ENCODE peak calls at places on chromosomes 7 and 10, in eight cellular contexts. D, M, G, U, A, Y, X and T are unnamed samples.

GRCh38 chr10:70679498-70679897 is 7.2 kb downstream of the ADAMTS14 start:
- DNase-seq in M (no peak), A (no peak), G (no peak), X (no peak), D (no peak), Y (peak; percentile 38), U (no peak), T (no peak)

GRCh38 chr7:78563186-78563585 is 764.6 kb downstream of the PHTF2 start:
- DNase-seq in D (no peak), Y (no peak), M (no peak), G (no peak), A (no peak), U (peak; percentile 44), X (no peak), T (no peak)

GRCh38 chr7:135855836-135856235 is 107.2 kb upstream of the FAM180A start:
- DNase-seq in A (peak; percentile 85), G (no peak), U (peak; percentile 59), X (no peak), M (no peak), D (no peak), Y (peak; percentile 96), T (no peak)

GRCh38 chr10:71080381-71081228 is 131.8 kb upstream of the UNC5B start:
- DNase-seq in M (no peak), Y (no peak), X (no peak), D (peak; percentile 1), A (no peak), G (no peak), U (no peak), T (no peak)

GRCh38 chr10:4447977-4448376 is 378.0 kb upstream of the AKR1E2 start:
- DNase-seq in A (no peak), U (no peak), D (no peak), X (no peak), Y (no peak), G (no peak), M (no peak), T (no peak)

GRCh38 chr7:70725448-70725847 is 406.5 kb upstream of the GALNT17 start:
- DNase-seq in G (no peak), X (no peak), D (no peak), M (no peak), A (no peak), Y (no peak), U (no peak), T (no peak)

GRCh38 chr7:47591655-47592572 is 10.0 kb upstream of the TNS3 start:
- DNase-seq in Y (peak; percentile 86), X (no peak), G (no peak), A (no peak), D (no peak), M (no peak), U (peak; percentile 86), T (no peak)

GRCh38 chr10:117689566-117689965 is 147.0 kb downstream of the EMX2 start:
- DNase-seq in Y (no peak), G (no peak), X (no peak), U (no peak), D (no peak), A (no peak), M (no peak), T (no peak)

GRCh38 chr7:142263598-142264380 is 5.9 kb upstream of the PRSS58 start:
- DNase-seq in U (no peak), Y (peak; percentile 68), D (no peak), A (peak; percentile 49), M (no peak), X (no peak), G (no peak), T (no peak)

GRCh38 chr7:70512719-70513118 is 619.2 kb upstream of the GALNT17 start:
- DNase-seq in U (no peak), A (no peak), Y (no peak), D (no peak), G (no peak), X (no peak), M (no peak), T (no peak)

GRCh38 chr10:92914478-92915066 is 66.3 kb downstream of the EXOC6 start:
- DNase-seq in G (peak; percentile 58), Y (peak; percentile 55), U (peak; percentile 38), A (peak; percentile 44), X (peak; percentile 63), M (no peak), D (peak; percentile 40), T (peak; percentile 23)

GRCh38 chr10:93775330-93775729 is 17.6 kb downstream of the LGI1 start:
- DNase-seq in A (no peak), G (no peak), U (no peak), M (no peak), D (no peak), X (no peak), Y (no peak), T (no peak)

GRCh38 chr10:6567894-6568293 is 12.2 kb downstream of the PRKCQ start:
- DNase-seq in D (no peak), G (no peak), M (no peak), A (no peak), U (no peak), X (no peak), Y (no peak), T (no peak)

GRCh38 chr10:608331-609265 is 80.9 kb downstream of the DIP2C start:
- DNase-seq in X (no peak), D (no peak), Y (no peak), G (no peak), U (no peak), M (no peak), A (no peak), T (no peak)

GRCh38 chr7:128743112-128743772 is 4.1 kb downstream of the CALU start:
- DNase-seq in M (no peak), Y (no peak), A (no peak), D (no peak), X (no peak), U (no peak), G (no peak), T (no peak)

GRCh38 chr7:130071701-130072622 is 1.6 kb downstream of the KLHDC10 start:
- DNase-seq in A (peak; percentile 71), M (peak; percentile 30), U (peak; percentile 72), Y (peak; percentile 89), D (peak; percentile 70), G (peak; percentile 70), X (peak; percentile 69), T (peak; percentile 78)

GRCh38 chr10:58925381-58925780 is 251.1 kb upstream of the PHYHIPL start:
- DNase-seq in X (no peak), M (no peak), A (peak; percentile 55), Y (no peak), D (no peak), G (no peak), U (no peak), T (no peak)

GRCh38 chr10:114281461-114281860 is 42.4 kb downstream of the VWA2 start:
- DNase-seq in G (no peak), X (no peak), U (no peak), D (no peak), Y (no peak), M (no peak), A (no peak), T (no peak)

GRCh38 chr10:68106656-68107055 is 2.6 kb upstream of the MYPN start:
- DNase-seq in U (no peak), M (no peak), D (no peak), Y (peak; percentile 96), A (peak; percentile 86), G (no peak), X (no peak), T (no peak)

GRCh38 chr7:134724606-134725005 is 54.8 kb upstream of the CALD1 start:
- DNase-seq in X (peak; percentile 57), M (no peak), A (peak; percentile 34), D (no peak), Y (no peak), G (no peak), U (peak; percentile 42), T (no peak)

GRCh38 chr10:35639651-35640311 is 2.3 kb downstream of the FZD8 start:
- DNase-seq in A (peak; percentile 34), M (no peak), Y (no peak), D (peak; percentile 29), X (no peak), G (no peak), U (no peak), T (no peak)

GRCh38 chr7:49483142-49483541 is 290.3 kb upstream of the VWC2 start:
- DNase-seq in M (no peak), Y (no peak), A (no peak), D (peak; percentile 8), U (no peak), G (no peak), X (no peak), T (no peak)

GRCh38 chr10:54441286-54441685 is 359.7 kb downstream of the PCDH15 start:
- DNase-seq in M (no peak), A (no peak), Y (no peak), G (no peak), U (no peak), D (no peak), X (peak; percentile 36), T (no peak)

GRCh38 chr7:27418544-27418943 is 175.9 kb downstream of the EVX1 start:
- DNase-seq in U (no peak), M (no peak), Y (peak; percentile 37), D (no peak), A (no peak), X (no peak), G (no peak), T (no peak)

GRCh38 chr10:13360587-13360986 is 12.5 kb upstream of the SEPHS1 start:
- DNase-seq in U (no peak), M (no peak), Y (no peak), G (no peak), D (no peak), A (no peak), X (no peak), T (no peak)

GRCh38 chr7:44654255-44654791 is 47.9 kb downstream of the OGDH start:
- DNase-seq in U (no peak), D (no peak), G (no peak), A (no peak), M (no peak), X (no peak), Y (no peak), T (no peak)

GRCh38 chr10:18406136-18406535 is 245.3 kb downstream of the NSUN6 start:
- DNase-seq in Y (no peak), G (no peak), M (no peak), D (no peak), A (no peak), X (no peak), U (no peak), T (no peak)

GRCh38 chr7:722847-723246 is 3.7 kb upstream of the DNAAF5 start:
- DNase-seq in M (no peak), G (no peak), U (no peak), Y (no peak), D (no peak), A (no peak), X (no peak), T (no peak)

GRCh38 chr7:16738014-16738688 is 15.4 kb upstream of the TSPAN13 start:
- DNase-seq in Y (no peak), U (no peak), A (no peak), M (no peak), G (no peak), X (no peak), D (no peak), T (no peak)

GRCh38 chr10:22335204-22335956 is 9.9 kb upstream of the SPAG6 start:
- DNase-seq in M (no peak), G (peak; percentile 78), A (peak; percentile 21), D (peak; percentile 50), Y (no peak), U (no peak), X (peak; percentile 16), T (peak; percentile 78)